ENCODE peak calls at places on chromosome 5, in eight cellular contexts. One of them, this sample, is unnamed.

GRCh38 chr5:150763023-150763793 is 4.4 kb upstream of the DCTN4 start:
- DNase-seq in AG04449: no peak
- DNase-seq in Calu3: no peak
- DNase-seq in HL-60: peak; percentile 98
- DNase-seq in thyroid gland: peak; percentile 50
- DNase-seq in OCI-LY7: no peak
- DNase-seq in A549: peak; percentile 19
- DNase-seq in GM12865: no peak
- DNase-seq in this sample: peak; percentile 80

GRCh38 chr5:88145205-88145602 is 123.4 kb downstream of the TMEM161B start:
- DNase-seq in AG04449: no peak
- DNase-seq in Calu3: no peak
- DNase-seq in HL-60: no peak
- DNase-seq in thyroid gland: no peak
- DNase-seq in OCI-LY7: no peak
- DNase-seq in A549: no peak
- DNase-seq in GM12865: no peak
- DNase-seq in this sample: no peak

GRCh38 chr5:32500206-32500605 is 55.7 kb upstream of the ZFR start:
- DNase-seq in AG04449: no peak
- DNase-seq in Calu3: no peak
- DNase-seq in HL-60: no peak
- DNase-seq in thyroid gland: no peak
- DNase-seq in OCI-LY7: no peak
- DNase-seq in A549: no peak
- DNase-seq in GM12865: no peak
- DNase-seq in this sample: no peak

GRCh38 chr5:14775857-14776256 is 95.7 kb downstream of the ANKH start:
- DNase-seq in AG04449: no peak
- DNase-seq in Calu3: peak; percentile 58
- DNase-seq in HL-60: no peak
- DNase-seq in thyroid gland: no peak
- DNase-seq in OCI-LY7: no peak
- DNase-seq in A549: peak; percentile 56
- DNase-seq in GM12865: no peak
- DNase-seq in this sample: no peak

GRCh38 chr5:64977779-64978178 is 209.0 kb downstream of the CWC27 start:
- DNase-seq in AG04449: no peak
- DNase-seq in Calu3: no peak
- DNase-seq in HL-60: no peak
- DNase-seq in thyroid gland: no peak
- DNase-seq in OCI-LY7: no peak
- DNase-seq in A549: no peak
- DNase-seq in GM12865: no peak
- DNase-seq in this sample: no peak

GRCh38 chr5:7856855-7857254 is 5.9 kb upstream of the CFAP90 start:
- DNase-seq in AG04449: no peak
- DNase-seq in Calu3: peak; percentile 24
- DNase-seq in HL-60: peak; percentile 59
- DNase-seq in thyroid gland: no peak
- DNase-seq in OCI-LY7: peak; percentile 24
- DNase-seq in A549: peak; percentile 53
- DNase-seq in GM12865: peak; percentile 35
- DNase-seq in this sample: no peak

GRCh38 chr5:7850241-7850532 is 746 bp downstream of the CFAP90 start:
- DNase-seq in AG04449: no peak
- DNase-seq in Calu3: no peak
- DNase-seq in HL-60: no peak
- DNase-seq in thyroid gland: peak; percentile 29
- DNase-seq in OCI-LY7: no peak
- DNase-seq in A549: no peak
- DNase-seq in GM12865: no peak
- DNase-seq in this sample: no peak

GRCh38 chr5:5340206-5340729 is 82.2 kb upstream of the ICE1 start:
- DNase-seq in AG04449: peak; percentile 93
- DNase-seq in Calu3: no peak
- DNase-seq in HL-60: no peak
- DNase-seq in thyroid gland: peak; percentile 17
- DNase-seq in OCI-LY7: no peak
- DNase-seq in A549: peak; percentile 94
- DNase-seq in GM12865: no peak
- DNase-seq in this sample: peak; percentile 66

GRCh38 chr5:135007749-135008363 is 26.2 kb downstream of the PITX1 start:
- DNase-seq in AG04449: no peak
- DNase-seq in Calu3: no peak
- DNase-seq in HL-60: no peak
- DNase-seq in thyroid gland: no peak
- DNase-seq in OCI-LY7: no peak
- DNase-seq in A549: no peak
- DNase-seq in GM12865: no peak
- DNase-seq in this sample: no peak

GRCh38 chr5:167570431-167570830 is 721.0 kb upstream of the WWC1 start:
- DNase-seq in AG04449: no peak
- DNase-seq in Calu3: no peak
- DNase-seq in HL-60: no peak
- DNase-seq in thyroid gland: no peak
- DNase-seq in OCI-LY7: no peak
- DNase-seq in A549: no peak
- DNase-seq in GM12865: no peak
- DNase-seq in this sample: no peak

GRCh38 chr5:76733049-76733417 is 17.1 kb downstream of the F2R start:
- DNase-seq in AG04449: no peak
- DNase-seq in Calu3: no peak
- DNase-seq in HL-60: no peak
- DNase-seq in thyroid gland: no peak
- DNase-seq in OCI-LY7: no peak
- DNase-seq in A549: no peak
- DNase-seq in GM12865: peak; percentile 88
- DNase-seq in this sample: no peak

GRCh38 chr5:145854651-145855258 is 18.1 kb downstream of the GRXCR2 start:
- DNase-seq in AG04449: peak; percentile 47
- DNase-seq in Calu3: peak; percentile 55
- DNase-seq in HL-60: no peak
- DNase-seq in thyroid gland: no peak
- DNase-seq in OCI-LY7: no peak
- DNase-seq in A549: peak; percentile 70
- DNase-seq in GM12865: no peak
- DNase-seq in this sample: no peak

GRCh38 chr5:172879434-172879828 is 45.4 kb downstream of the ERGIC1 start:
- DNase-seq in AG04449: no peak
- DNase-seq in Calu3: no peak
- DNase-seq in HL-60: no peak
- DNase-seq in thyroid gland: no peak
- DNase-seq in OCI-LY7: no peak
- DNase-seq in A549: no peak
- DNase-seq in GM12865: no peak
- DNase-seq in this sample: no peak

GRCh38 chr5:150608991-150609390 is 31.5 kb upstream of the SYNPO start:
- DNase-seq in AG04449: no peak
- DNase-seq in Calu3: no peak
- DNase-seq in HL-60: no peak
- DNase-seq in thyroid gland: no peak
- DNase-seq in OCI-LY7: no peak
- DNase-seq in A549: no peak
- DNase-seq in GM12865: no peak
- DNase-seq in this sample: no peak

GRCh38 chr5:128199104-128199503 is 115.5 kb downstream of the SLC12A2 start:
- DNase-seq in AG04449: no peak
- DNase-seq in Calu3: peak; percentile 71
- DNase-seq in HL-60: no peak
- DNase-seq in thyroid gland: no peak
- DNase-seq in OCI-LY7: no peak
- DNase-seq in A549: peak; percentile 47
- DNase-seq in GM12865: no peak
- DNase-seq in this sample: no peak

GRCh38 chr5:58322453-58322852 is 137.4 kb downstream of the PLK2 start:
- DNase-seq in AG04449: peak; percentile 23
- DNase-seq in Calu3: no peak
- DNase-seq in HL-60: no peak
- DNase-seq in thyroid gland: no peak
- DNase-seq in OCI-LY7: no peak
- DNase-seq in A549: no peak
- DNase-seq in GM12865: no peak
- DNase-seq in this sample: no peak

GRCh38 chr5:131430794-131431193 is 166.9 kb downstream of the CDC42SE2 start:
- DNase-seq in AG04449: no peak
- DNase-seq in Calu3: no peak
- DNase-seq in HL-60: no peak
- DNase-seq in thyroid gland: no peak
- DNase-seq in OCI-LY7: no peak
- DNase-seq in A549: no peak
- DNase-seq in GM12865: no peak
- DNase-seq in this sample: no peak

GRCh38 chr5:76022611-76023010 is 60.6 kb upstream of the SV2C start:
- DNase-seq in AG04449: no peak
- DNase-seq in Calu3: no peak
- DNase-seq in HL-60: no peak
- DNase-seq in thyroid gland: no peak
- DNase-seq in OCI-LY7: no peak
- DNase-seq in A549: no peak
- DNase-seq in GM12865: no peak
- DNase-seq in this sample: no peak

GRCh38 chr5:155024015-155024414 is 10.5 kb downstream of the KIF4B start:
- DNase-seq in AG04449: no peak
- DNase-seq in Calu3: no peak
- DNase-seq in HL-60: no peak
- DNase-seq in thyroid gland: no peak
- DNase-seq in OCI-LY7: no peak
- DNase-seq in A549: peak; percentile 13
- DNase-seq in GM12865: peak; percentile 68
- DNase-seq in this sample: no peak

DNA sequence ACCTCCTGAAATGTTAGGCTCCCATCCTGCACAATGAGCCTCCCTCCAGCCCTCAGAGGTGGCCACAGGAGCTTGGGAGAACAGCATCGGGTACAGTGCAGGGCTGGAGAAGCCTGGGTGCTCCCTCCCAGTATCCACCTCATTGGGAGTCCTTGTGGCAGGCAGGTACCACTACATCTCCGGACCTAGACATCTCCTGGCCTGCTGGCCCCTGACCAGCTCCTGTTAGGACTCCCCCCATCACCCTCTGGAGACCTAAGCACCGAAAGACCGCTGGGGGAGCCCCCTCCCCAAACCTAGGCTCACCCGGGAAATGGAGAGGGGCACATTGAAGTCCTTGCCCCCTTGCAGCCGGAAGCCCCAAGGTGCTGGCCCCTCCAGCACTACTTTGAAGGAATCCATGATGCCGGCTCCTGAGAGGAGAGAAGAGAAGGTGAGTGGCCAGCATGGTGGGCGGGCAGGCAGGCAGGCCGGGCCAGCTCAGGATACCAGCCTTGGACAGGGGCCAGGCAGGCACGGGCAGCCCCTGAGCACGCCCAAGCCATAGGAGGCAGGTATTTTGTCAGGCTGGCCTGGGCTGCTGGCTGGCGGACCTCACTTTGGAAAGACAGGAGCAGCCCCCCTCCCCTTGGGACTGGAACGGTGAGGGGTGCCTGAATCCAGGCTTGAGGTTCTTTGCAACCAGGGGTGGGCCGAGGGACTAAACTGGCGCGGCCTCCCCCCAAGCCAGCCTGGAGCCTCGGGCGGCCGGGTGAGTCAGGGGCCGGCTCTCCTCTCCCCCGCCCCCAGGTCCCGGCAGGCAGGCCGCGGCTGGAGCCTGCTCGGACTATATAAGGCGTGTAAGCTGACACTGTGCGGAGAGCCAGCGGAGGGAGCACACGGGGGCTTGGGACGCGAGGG is 1.0 kb downstream of the PDLIM7 start:
- DNase-seq in AG04449: peak; percentile 67
- DNase-seq in Calu3: peak; percentile 88
- DNase-seq in HL-60: no peak
- DNase-seq in thyroid gland: peak; percentile 76
- DNase-seq in OCI-LY7: peak; percentile 54
- DNase-seq in A549: peak; percentile 86
- DNase-seq in GM12865: peak; percentile 46
- DNase-seq in this sample: no peak
- TF ChIP-seq CTCF in AG04449: peak; percentile 56
- TF ChIP-seq CTCF in Calu3: peak; percentile 37
- TF ChIP-seq CTCF in HL-60: peak; percentile 19
- TF ChIP-seq CTCF in thyroid gland: peak; percentile 28
- TF ChIP-seq CTCF in OCI-LY7: peak; percentile 39
- TF ChIP-seq CTCF in A549: no peak
- TF ChIP-seq CTCF in GM12865: peak; percentile 12
- TF ChIP-seq CTCF in this sample: no peak

GRCh38 chr5:139245637-139246335 is 47.6 kb upstream of the SIL1 start:
- DNase-seq in AG04449: no peak
- DNase-seq in Calu3: no peak
- DNase-seq in HL-60: no peak
- DNase-seq in thyroid gland: no peak
- DNase-seq in OCI-LY7: no peak
- DNase-seq in A549: no peak
- DNase-seq in GM12865: no peak
- DNase-seq in this sample: no peak

GRCh38 chr5:139251281-139251687 is 42.3 kb upstream of the MATR3 start:
- DNase-seq in AG04449: no peak
- DNase-seq in Calu3: no peak
- DNase-seq in HL-60: no peak
- DNase-seq in thyroid gland: no peak
- DNase-seq in OCI-LY7: peak; percentile 67
- DNase-seq in A549: no peak
- DNase-seq in GM12865: peak; percentile 70
- DNase-seq in this sample: no peak

GRCh38 chr5:139243425-139243965 is 45.3 kb upstream of the SIL1 start:
- DNase-seq in AG04449: no peak
- DNase-seq in Calu3: no peak
- DNase-seq in HL-60: no peak
- DNase-seq in thyroid gland: no peak
- DNase-seq in OCI-LY7: no peak
- DNase-seq in A549: no peak
- DNase-seq in GM12865: no peak
- DNase-seq in this sample: no peak

GRCh38 chr5:139248826-139249453 is 44.6 kb upstream of the MATR3 start:
- DNase-seq in AG04449: no peak
- DNase-seq in Calu3: no peak
- DNase-seq in HL-60: no peak
- DNase-seq in thyroid gland: no peak
- DNase-seq in OCI-LY7: no peak
- DNase-seq in A549: no peak
- DNase-seq in GM12865: no peak
- DNase-seq in this sample: no peak

GRCh38 chr5:139246394-139246793 is 47.1 kb upstream of the MATR3 start:
- DNase-seq in AG04449: no peak
- DNase-seq in Calu3: peak; percentile 45
- DNase-seq in HL-60: peak; percentile 58
- DNase-seq in thyroid gland: no peak
- DNase-seq in OCI-LY7: no peak
- DNase-seq in A549: no peak
- DNase-seq in GM12865: peak; percentile 22
- DNase-seq in this sample: no peak
- TF ChIP-seq CTCF in AG04449: no peak
- TF ChIP-seq CTCF in Calu3: no peak
- TF ChIP-seq CTCF in HL-60: no peak
- TF ChIP-seq CTCF in thyroid gland: no peak
- TF ChIP-seq CTCF in OCI-LY7: no peak
- TF ChIP-seq CTCF in A549: no peak
- TF ChIP-seq CTCF in GM12865: no peak
- TF ChIP-seq CTCF in this sample: no peak

GRCh38 chr5:162248107-162248713 is 180.6 kb downstream of the GABRG2 start:
- DNase-seq in AG04449: no peak
- DNase-seq in Calu3: no peak
- DNase-seq in HL-60: no peak
- DNase-seq in thyroid gland: no peak
- DNase-seq in OCI-LY7: peak; percentile 3
- DNase-seq in A549: peak; percentile 10
- DNase-seq in GM12865: no peak
- DNase-seq in this sample: no peak
- TF ChIP-seq CTCF in AG04449: no peak
- TF ChIP-seq CTCF in Calu3: peak; percentile 36
- TF ChIP-seq CTCF in HL-60: no peak
- TF ChIP-seq CTCF in thyroid gland: peak; percentile 31
- TF ChIP-seq CTCF in OCI-LY7: peak; percentile 65
- TF ChIP-seq CTCF in A549: no peak
- TF ChIP-seq CTCF in GM12865: peak; percentile 49
- TF ChIP-seq CTCF in this sample: no peak

GRCh38 chr5:56314536-56314935 is 81.4 kb upstream of the ANKRD55 start:
- DNase-seq in AG04449: no peak
- DNase-seq in Calu3: no peak
- DNase-seq in HL-60: no peak
- DNase-seq in thyroid gland: peak; percentile 18
- DNase-seq in OCI-LY7: peak; percentile 66
- DNase-seq in A549: peak; percentile 40
- DNase-seq in GM12865: peak; percentile 57
- DNase-seq in this sample: no peak
- TF ChIP-seq CTCF in AG04449: peak; percentile 54
- TF ChIP-seq CTCF in Calu3: no peak
- TF ChIP-seq CTCF in HL-60: no peak
- TF ChIP-seq CTCF in thyroid gland: peak; percentile 20
- TF ChIP-seq CTCF in OCI-LY7: peak; percentile 83
- TF ChIP-seq CTCF in A549: peak; percentile 56
- TF ChIP-seq CTCF in GM12865: peak; percentile 67
- TF ChIP-seq CTCF in this sample: no peak

This sample was measured in omental fat pad.